ENCODE peak calls at places on chromosomes 3 and 15, in five cellular contexts. W, C, D, Z and P are unnamed samples.
A peak's percentile ranks its signal among the peaks of the same experiment; 100 is the strongest.

GRCh38 chr3:184262166-184262926 is 993 bp upstream of the CAMK2N2 start:
- DNase-seq in W (no peak), C (no peak), D (no peak), Z (no peak), P (no peak)

GRCh38 chr3:42012378-42012934 is 50.6 kb upstream of the ULK4 start:
- DNase-seq in W (no peak), C (no peak), D (no peak), Z (no peak), P (no peak)

GRCh38 chr15:97745481-97746071 is 214.9 kb upstream of the ARRDC4 start:
- DNase-seq in W (no peak), C (peak; percentile 59), D (peak; percentile 43), Z (no peak), P (no peak)

GRCh38 chr15:95600367-95600766 is 730.1 kb upstream of the NR2F2 start:
- DNase-seq in W (no peak), C (no peak), D (no peak), Z (no peak), P (no peak)

GRCh38 chr15:58962662-58963565 is 24.5 kb upstream of the RNF111 start:
- DNase-seq in W (no peak), C (no peak), D (no peak), Z (no peak), P (no peak)

GRCh38 chr15:20341901-20342605 is 199.5 kb downstream of the GOLGA6L6 start:
- DNase-seq in W (peak; percentile 63), C (no peak), D (no peak), Z (peak; percentile 90), P (peak; percentile 96)

GRCh38 chr3:37500518-37500917 is 326.1 kb upstream of the LRRFIP2 start:
- DNase-seq in W (no peak), C (no peak), D (no peak), Z (no peak), P (no peak)

GRCh38 chr15:58393196-58393790 is 38.5 kb upstream of the LIPC start:
- DNase-seq in W (no peak), C (no peak), D (no peak), Z (no peak), P (no peak)

GRCh38 chr15:44101286-44101685 is 93.8 kb downstream of the FRMD5 start:
- DNase-seq in W (no peak), C (no peak), D (no peak), Z (no peak), P (no peak)

GRCh38 chr3:140469491-140469890 is 208.4 kb upstream of the TRIM42 start:
- DNase-seq in W (no peak), C (no peak), D (no peak), Z (no peak), P (no peak)

GRCh38 chr3:12143949-12144504 is 14.7 kb downstream of the TIMP4 start:
- DNase-seq in W (peak; percentile 32), C (no peak), D (no peak), Z (peak; percentile 51), P (peak; percentile 69)

GRCh38 chr3:39414421-39414907 is 7.9 kb downstream of the RPSA start:
- DNase-seq in W (no peak), C (peak; percentile 38), D (no peak), Z (no peak), P (no peak)

GRCh38 chr3:108403921-108404320 is 106.5 kb downstream of the MYH15 start:
- DNase-seq in W (no peak), C (no peak), D (no peak), Z (no peak), P (no peak)

GRCh38 chr3:138587374-138587773 is 6.7 kb downstream of the CEP70 start:
- DNase-seq in W (no peak), C (no peak), D (no peak), Z (no peak), P (no peak)

GRCh38 chr3:172635588-172635987 is 75.3 kb downstream of the NCEH1 start:
- DNase-seq in W (no peak), C (no peak), D (no peak), Z (no peak), P (no peak)

GRCh38 chr3:169324454-169324789 is 339.1 kb downstream of the MECOM start:
- DNase-seq in W (no peak), C (no peak), D (no peak), Z (no peak), P (no peak)

GRCh38 chr3:24591661-24592555 is 97.3 kb upstream of the THRB start:
- DNase-seq in W (no peak), C (no peak), D (no peak), Z (no peak), P (no peak)

GRCh38 chr3:100533176-100533575 is 40.8 kb downstream of the TMEM45A start:
- DNase-seq in W (no peak), C (no peak), D (no peak), Z (no peak), P (no peak)

GRCh38 chr15:39016706-39017105 is 452.1 kb upstream of the RASGRP1 start:
- DNase-seq in W (no peak), C (no peak), D (no peak), Z (no peak), P (no peak)

GRCh38 chr15:29182590-29182989 is 87.0 kb downstream of the NSMCE3 start:
- DNase-seq in W (no peak), C (no peak), D (no peak), Z (no peak), P (no peak)

GRCh38 chr15:101437209-101437608 is 52.3 kb downstream of the PCSK6 start:
- DNase-seq in W (no peak), C (no peak), D (no peak), Z (no peak), P (no peak)

GRCh38 chr3:194140520-194141414 is 4.8 kb downstream of the HES1 start:
- DNase-seq in W (peak; percentile 77), C (peak; percentile 85), D (no peak), Z (peak; percentile 74), P (peak; percentile 70)

GRCh38 chr3:120791958-120792357 is 49.4 kb downstream of the GTF2E1 start:
- DNase-seq in W (no peak), C (peak; percentile 6), D (no peak), Z (no peak), P (no peak)

GRCh38 chr3:171115667-171116066 is 89.1 kb upstream of the SLC2A2 start:
- DNase-seq in W (no peak), C (no peak), D (no peak), Z (no peak), P (no peak)

GRCh38 chr15:77859491-77860060 is 217.9 kb downstream of the TBC1D2B start:
- DNase-seq in W (no peak), C (peak; percentile 28), D (no peak), Z (peak; percentile 24), P (no peak)

GRCh38 chr15:97114900-97115763 is 784.6 kb downstream of the NR2F2 start:
- DNase-seq in W (no peak), C (no peak), D (no peak), Z (no peak), P (no peak)

GRCh38 chr3:174408310-174408709 is 450.8 kb upstream of the NAALADL2 start:
- DNase-seq in W (no peak), C (no peak), D (no peak), Z (no peak), P (no peak)

GRCh38 chr15:43541785-43542184 is 24.4 kb downstream of the MAP1A start:
- DNase-seq in W (no peak), C (no peak), D (no peak), Z (no peak), P (no peak)

GRCh38 chr3:129039271-129040038 is 21.1 kb upstream of the GP9 start:
- DNase-seq in W (peak; percentile 44), C (no peak), D (no peak), Z (no peak), P (no peak)

GRCh38 chr15:60760646-60761504 is 281.9 kb upstream of the ICE2 start:
- DNase-seq in W (no peak), C (no peak), D (no peak), Z (no peak), P (no peak)

GRCh38 chr15:46676233-46677206 is 1040.8 kb upstream of the SEMA6D start:
- DNase-seq in W (no peak), C (no peak), D (no peak), Z (no peak), P (no peak)

GRCh38 chr3:186079925-186080324 is 29.0 kb downstream of the ETV5 start:
- DNase-seq in W (no peak), C (no peak), D (no peak), Z (no peak), P (no peak)

GRCh38 chr3:186077466-186077865 is 31.4 kb downstream of the ETV5 start:
- DNase-seq in W (no peak), C (no peak), D (no peak), Z (no peak), P (no peak)

GRCh38 chr3:186073641-186074040 is 35.2 kb downstream of the ETV5 start:
- DNase-seq in W (no peak), C (no peak), D (no peak), Z (no peak), P (no peak)

GRCh38 chr3:186075931-186076567 is 32.8 kb downstream of the ETV5 start:
- DNase-seq in W (no peak), C (no peak), D (no peak), Z (no peak), P (no peak)

DNA sequence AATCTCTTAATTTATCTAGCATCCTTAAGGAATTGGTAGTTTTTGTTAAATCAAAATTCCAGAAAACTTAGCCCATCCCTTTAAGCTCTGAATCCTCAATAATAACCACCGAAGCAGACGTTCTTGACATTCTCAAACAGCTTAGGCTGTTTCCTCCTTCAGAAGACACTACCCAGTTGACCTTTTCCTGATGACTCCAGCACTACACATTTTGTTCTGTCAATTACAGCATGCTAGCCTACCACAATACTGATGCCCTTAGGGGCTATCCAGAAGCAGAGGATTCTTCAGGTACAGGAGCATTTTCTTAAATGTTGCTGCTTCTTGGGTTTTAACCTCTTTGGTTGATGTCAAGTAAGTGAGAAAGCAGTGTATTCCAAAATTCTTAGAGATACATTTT is 33.4 kb downstream of the ETV5 start:
- DNase-seq in W (no peak), C (no peak), D (no peak), Z (no peak), P (no peak)
- H3K36me3 ChIP-seq in W (no peaks in the 10 kb centered on the region), C (peaks cover 6% of the 10 kb centered on the region), D (no peaks in the 10 kb centered on the region), Z (peaks cover 24% of the 10 kb centered on the region), P (no peaks in the 10 kb centered on the region)

GRCh38 chr3:122533931-122534334 is 19.2 kb upstream of the KPNA1 start:
- DNase-seq in W (no peak), C (peak; percentile 27), D (no peak), Z (no peak), P (no peak)
- H3K36me3 ChIP-seq in W (no peaks in the 10 kb centered on the region), C (peaks cover 2% of the 10 kb centered on the region), D (no peaks in the 10 kb centered on the region), Z (peaks cover 94% of the 10 kb centered on the region), P (peaks cover 14% of the 10 kb centered on the region)

GRCh38 chr15:71142780-71143179 is 27.5 kb downstream of the THSD4 start:
- DNase-seq in W (no peak), C (no peak), D (no peak), Z (no peak), P (no peak)

GRCh38 chr15:71143373-71144310 is 28.4 kb downstream of the THSD4 start:
- DNase-seq in W (no peak), C (no peak), D (no peak), Z (no peak), P (no peak)

GRCh38 chr15:71146597-71146996 is 31.3 kb downstream of the THSD4 start:
- DNase-seq in W (no peak), C (no peak), D (no peak), Z (no peak), P (no peak)

GRCh38 chr15:71148048-71148447 is 32.8 kb downstream of the THSD4 start:
- DNase-seq in W (no peak), C (no peak), D (no peak), Z (no peak), P (no peak)

GRCh38 chr15:71145648-71146047 is 30.4 kb downstream of the THSD4 start:
- DNase-seq in W (no peak), C (no peak), D (no peak), Z (no peak), P (no peak)
- H3K36me3 ChIP-seq in W (no peaks in the 10 kb centered on the region), C (no peaks in the 10 kb centered on the region), D (no peaks in the 10 kb centered on the region), Z (no peaks in the 10 kb centered on the region), P (no peaks in the 10 kb centered on the region)

GRCh38 chr15:94555842-94556516 is 324.6 kb downstream of the MCTP2 start:
- DNase-seq in W (no peak), C (no peak), D (no peak), Z (no peak), P (no peak)
- H3K36me3 ChIP-seq in W (no peaks in the 10 kb centered on the region), C (no peaks in the 10 kb centered on the region), D (no peaks in the 10 kb centered on the region), Z (no peaks in the 10 kb centered on the region), P (no peaks in the 10 kb centered on the region)